ENCODE peak calls at places on chromosomes 1 and 21, in ten cellular contexts. N is epithelial cell of esophagus; D is erythroblast; S is WTC11; X is A549; J is fibroblast of the conjunctiva; H is stimulated activated CD8-positive, alpha-beta memory T cell treated with anti-CD3 and anti-CD28 coated beads, Interleukin-15, amount 100 ng/mL, for 1 hour; I is lower lobe of right lung; L is NCI-H748 treated with DMSO at 0.1 percent for 48 hours; V is fibroblast of mammary gland. Z is an unnamed sample.

GRCh38 chr1:109789771-109790170 is 26.0 kb upstream of the EPS8L3 start:
- DNase-seq in X (no peak), D (no peak), I (peak), H (no peak), L (no peak), N (no peak), V (no peak), J (no peak), S (no peak), Z (no peak)

GRCh38 chr1:33161061-33161681 is 20.7 kb downstream of the TRIM62 start:
- DNase-seq in J (no peak), X (no peak), H (no peak), D (no peak), S (peak), N (no peak), V (no peak), I (no peak), L (no peak), Z (no peak)

GRCh38 chr21:33236799-33237198 is 7.1 kb downstream of the IFNAR2 start:
- DNase-seq in J (no peak), D (no peak), H (no peak), X (no peak), S (no peak), N (no peak), I (no peak), V (no peak), L (no peak), Z (no peak)

GRCh38 chr1:48219803-48220202 is 2.7 kb upstream of the SLC5A9 start:
- DNase-seq in I (no peak), X (no peak), S (no peak), N (no peak), V (no peak), L (no peak), H (no peak), D (no peak), J (no peak), Z (no peak)

GRCh38 chr21:44401386-44402160 is 48.2 kb downstream of the TRPM2 start:
- DNase-seq in S (no peak), X (no peak), N (no peak), H (no peak), I (no peak), D (no peak), V (no peak), J (no peak), L (no peak), Z (no peak)

GRCh38 chr1:27934818-27935549 is at the start of gene SMPDL3B:
- DNase-seq in X (peak), D (no peak), H (no peak), J (no peak), L (peak), I (peak), S (peak), V (no peak), N (peak), Z (no peak)

GRCh38 chr1:46461017-46461808 is 28.4 kb upstream of the DMBX1 start:
- DNase-seq in S (no peak), N (no peak), J (no peak), X (no peak), I (no peak), V (no peak), L (no peak), H (no peak), D (no peak), Z (no peak)

GRCh38 chr1:91124290-91124975 is 102.6 kb upstream of the ZNF644 start:
- DNase-seq in L (no peak), D (no peak), H (no peak), S (no peak), V (no peak), X (no peak), J (no peak), I (no peak), N (no peak), Z (no peak)

GRCh38 chr1:3674100-3675094 is 22.1 kb downstream of the TP73 start:
- DNase-seq in D (no peak), N (peak), I (peak), H (no peak), X (no peak), L (no peak), J (no peak), V (no peak), S (peak), Z (no peak)

GRCh38 chr1:248924696-248925532 is 18.9 kb downstream of the PGBD2 start:
- DNase-seq in L (no peak), J (peak), N (peak), H (no peak), S (peak), D (peak), X (peak), I (no peak), V (peak), Z (peak)

GRCh38 chr1:41044197-41044596 is 22.7 kb upstream of the SLFNL1 start:
- DNase-seq in I (no peak), S (no peak), D (no peak), L (no peak), J (no peak), N (no peak), V (no peak), X (no peak), H (no peak), Z (no peak)

GRCh38 chr1:109050228-109050995 is 8.5 kb upstream of the WDR47 start:
- DNase-seq in H (no peak), X (no peak), L (no peak), V (no peak), S (no peak), N (peak), D (no peak), J (no peak), I (no peak), Z (no peak)

GRCh38 chr1:178609015-178609414 is 96.1 kb downstream of the TEX35 start:
- DNase-seq in S (no peak), I (no peak), H (no peak), J (peak), V (peak), D (no peak), X (no peak), N (peak), L (no peak), Z (no peak)

GRCh38 chr1:8873506-8874229 is 4.8 kb downstream of the ENO1 start:
- DNase-seq in N (peak), D (peak), L (no peak), H (peak), X (peak), S (peak), V (peak), I (peak), J (peak), Z (no peak)

GRCh38 chr21:29300547-29301138 is 1.9 kb downstream of the BACH1 start:
- DNase-seq in N (no peak), V (peak), S (no peak), H (no peak), X (no peak), I (no peak), J (no peak), D (no peak), L (no peak), Z (peak)

GRCh38 chr1:2974701-2975301 is 46.5 kb upstream of the ACTRT2 start:
- DNase-seq in V (no peak), D (no peak), N (no peak), L (no peak), X (no peak), S (no peak), I (no peak), H (no peak), J (no peak), Z (no peak)